ENCODE peak calls at places on chromosomes 13 and 19, in seven cellular contexts. I, E, J, W, X, A and U are unnamed samples.

GRCh38 chr19:9156304-9156703 is 16.1 kb downstream of the ZNF317 start:
- DNase-seq in I (no peak), E (no peak), J (no peak), W (no peak), X (no peak), A (no peak), U (no peak)

GRCh38 chr19:14102102-14102696 is 11.6 kb upstream of the SAMD1 start:
- DNase-seq in I (no peak), E (no peak), J (no peak), W (no peak), X (no peak), A (no peak), U (no peak)

GRCh38 chr19:23996549-23996948 is 81.9 kb downstream of the ZNF726 start:
- DNase-seq in I (no peak), E (no peak), J (no peak), W (no peak), X (no peak), A (no peak), U (no peak)

GRCh38 chr13:45341799-45342584 is 1.0 kb upstream of the TPT1 start:
- DNase-seq in I (no peak), E (peak; percentile 29), J (no peak), W (peak; percentile 42), X (peak; percentile 65), A (no peak), U (no peak)

GRCh38 chr13:28475916-28476725 is 18.8 kb downstream of the FLT1 start:
- DNase-seq in I (no peak), E (no peak), J (no peak), W (no peak), X (no peak), A (no peak), U (no peak)

GRCh38 chr19:18023596-18024212 is 15.7 kb downstream of the ARRDC2 start:
- DNase-seq in I (no peak), E (peak; percentile 89), J (no peak), W (no peak), X (peak; percentile 87), A (peak; percentile 57), U (no peak)

GRCh38 chr13:112446867-112447266 is 70.7 kb downstream of the SPACA7 start:
- DNase-seq in I (no peak), E (no peak), J (peak; percentile 67), W (no peak), X (no peak), A (no peak), U (no peak)

GRCh38 chr13:51590966-51591627 is 6.8 kb downstream of the WDFY2 start:
- DNase-seq in I (no peak), E (no peak), J (no peak), W (peak; percentile 52), X (no peak), A (no peak), U (peak; percentile 20)

GRCh38 chr13:71517004-71517403 is 350.0 kb downstream of the DACH1 start:
- DNase-seq in I (no peak), E (no peak), J (no peak), W (no peak), X (no peak), A (no peak), U (no peak)

GRCh38 chr13:102817907-102818306 is 19.0 kb downstream of the BIVM start:
- DNase-seq in I (no peak), E (no peak), J (no peak), W (no peak), X (no peak), A (no peak), U (no peak)

GRCh38 chr13:99196466-99197256 is 4.0 kb upstream of the UBAC2 start:
- DNase-seq in I (no peak), E (no peak), J (no peak), W (no peak), X (no peak), A (no peak), U (no peak)

GRCh38 chr13:102400619-102401125 is 1.2 kb downstream of the FGF14 start:
- DNase-seq in I (no peak), E (no peak), J (no peak), W (no peak), X (peak; percentile 29), A (no peak), U (no peak)

GRCh38 chr13:23960566-23961156 is 63.4 kb upstream of the C1QTNF9B start:
- DNase-seq in I (no peak), E (no peak), J (no peak), W (peak; percentile 75), X (no peak), A (no peak), U (peak; percentile 70)

GRCh38 chr19:19997656-19998268 is 41.5 kb downstream of the ZNF682 start:
- DNase-seq in I (peak; percentile 60), E (no peak), J (no peak), W (peak; percentile 14), X (peak; percentile 14), A (peak; percentile 10), U (peak; percentile 4)

GRCh38 chr19:19039901-19040300 is 6.5 kb downstream of the ARMC6 start:
- DNase-seq in I (no peak), E (no peak), J (no peak), W (no peak), X (no peak), A (no peak), U (no peak)

GRCh38 chr13:62022369-62022768 is 606.7 kb upstream of the PCDH20 start:
- DNase-seq in I (no peak), E (no peak), J (no peak), W (no peak), X (no peak), A (no peak), U (no peak)

GRCh38 chr19:18437481-18438330 is at the start of gene ISYNA1:
- DNase-seq in I (no peak), E (no peak), J (no peak), W (peak; percentile 75), X (peak; percentile 62), A (peak; percentile 40), U (peak; percentile 57)

DNA sequence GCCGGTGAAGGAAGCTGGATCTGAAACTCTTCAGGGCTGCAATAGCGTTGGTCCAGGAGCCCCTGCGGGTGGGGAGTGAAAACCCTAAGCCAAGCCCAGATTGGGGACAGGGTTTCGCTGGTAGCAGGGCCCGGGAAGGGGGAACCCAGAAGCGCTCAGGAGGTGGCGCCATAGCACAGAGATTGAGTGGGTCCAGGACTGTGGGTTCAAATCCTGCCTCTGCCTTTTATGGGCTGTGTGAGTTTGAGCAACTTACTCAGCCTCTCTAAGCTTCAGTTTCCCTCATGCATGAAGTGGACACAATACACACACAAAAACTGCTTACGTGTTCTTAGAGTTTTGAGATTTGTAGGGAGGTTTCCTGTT is 8.3 kb upstream of the SYCN start:
- DNase-seq in I (no peak), E (no peak), J (no peak), W (no peak), X (no peak), A (peak; percentile 40), U (peak; percentile 67)
- TF ChIP-seq CTCF in I (no peak), E (no peak), J (no peak), W (peak; percentile 34), X (no peak), A (peak; percentile 47), U (peak; percentile 46)

GRCh38 chr19:52273301-52273700 is 3.9 kb downstream of the ZNF766 start:
- DNase-seq in I (no peak), E (no peak), J (no peak), W (no peak), X (no peak), A (no peak), U (no peak)

GRCh38 chr19:52274191-52274590 is 4.8 kb downstream of the ZNF766 start:
- DNase-seq in I (no peak), E (no peak), J (no peak), W (no peak), X (no peak), A (no peak), U (no peak)

GRCh38 chr19:52277471-52277870 is 8.1 kb downstream of the ZNF766 start:
- DNase-seq in I (no peak), E (no peak), J (no peak), W (no peak), X (no peak), A (no peak), U (no peak)
- H3K4me3 ChIP-seq in I (no peak overlapping the region), E (no peak overlapping the region), J (no peak overlapping the region), W (no peak overlapping the region), X (no peak overlapping the region), A (no peak overlapping the region), U (no peak overlapping the region)

GRCh38 chr19:7905859-7906258 is 2.2 kb downstream of the MAP2K7 start:
- DNase-seq in I (no peak), E (no peak), J (no peak), W (no peak), X (no peak), A (no peak), U (no peak)
- H3K4me1 ChIP-seq in I (peaks cover 18% of the 10 kb centered on the region), E (peaks cover 50% of the 10 kb centered on the region), J (peaks cover 68% of the 10 kb centered on the region), W (peaks cover 14% of the 10 kb centered on the region), X (peaks cover 22% of the 10 kb centered on the region), A (peaks cover 30% of the 10 kb centered on the region), U (peaks cover 12% of the 10 kb centered on the region)

GRCh38 chr13:31162151-31163008 is 676 bp upstream of the HSPH1 start:
- DNase-seq in I (peak; percentile 91), E (peak; percentile 91), J (peak; percentile 97), W (peak; percentile 95), X (peak; percentile 96), A (peak; percentile 90), U (peak; percentile 99)

GRCh38 chr13:31166591-31166990 is 4.9 kb upstream of the HSPH1 start:
- DNase-seq in I (no peak), E (no peak), J (no peak), W (no peak), X (no peak), A (no peak), U (no peak)

GRCh38 chr13:31159306-31159705 is 2.4 kb downstream of the HSPH1 start:
- DNase-seq in I (no peak), E (no peak), J (no peak), W (no peak), X (no peak), A (no peak), U (no peak)

GRCh38 chr13:31160857-31161582 is 684 bp downstream of the HSPH1 start:
- DNase-seq in I (no peak), E (peak; percentile 19), J (no peak), W (peak; percentile 86), X (peak; percentile 57), A (peak; percentile 46), U (peak; percentile 70)

GRCh38 chr13:31161583-31162150 is at the start of gene HSPH1:
- DNase-seq in I (peak; percentile 98), E (peak; percentile 99), J (peak; percentile 99), W (peak; percentile 98), X (peak; percentile 100), A (peak; percentile 98), U (peak; percentile 99)
- TF ChIP-seq CTCF in I (peak; percentile 18), E (peak; percentile 44), J (no peak), W (peak; percentile 28), X (peak; percentile 12), A (no peak), U (peak; percentile 45)

DNA sequence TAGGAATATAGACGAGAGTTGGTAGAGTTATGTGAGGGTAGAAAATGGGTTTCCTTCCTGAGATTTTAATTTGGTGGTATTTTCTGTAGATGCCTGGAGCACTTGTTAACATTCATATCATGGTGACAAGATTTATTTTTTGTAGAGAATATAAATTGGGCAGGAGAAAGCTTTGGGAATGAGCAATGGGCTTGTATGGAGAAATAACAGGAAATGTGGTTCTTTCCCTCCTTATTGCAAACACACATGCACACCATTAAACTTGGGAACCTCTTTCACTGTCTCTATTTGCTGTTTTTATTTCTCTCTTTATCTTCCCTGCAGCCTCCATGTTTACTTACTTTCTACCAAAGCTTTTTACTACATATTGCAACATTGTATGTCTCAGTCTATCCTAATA is 1653.6 kb downstream of the OLFM4 start:
- DNase-seq in I (no peak), E (no peak), J (no peak), W (no peak), X (no peak), A (no peak), U (no peak)
- H3K4me3 ChIP-seq in I (no peak overlapping the region), E (no peak overlapping the region), J (no peak overlapping the region), W (no peak overlapping the region), X (no peak overlapping the region), A (no peak overlapping the region), U (no peak overlapping the region)